ENCODE peak calls at places on chromosomes 1 and 21, in eight cellular contexts. U is A549, J is GM23338, V is HCT116, L is K562, C is SK-N-SH, Q is HepG2, A is GM12878. B is an unnamed sample. For H3K4me1, the result is how much of the 10 kb centered on the place peaks cover.

GRCh38 chr1:50228871-50229384 is 120.2 kb downstream of the ELAVL4 start:
- DNase-seq in A (no peak), L (no peak), Q (no peak), V (no peak), C (no peak), J (no peak), U (no peak), B (no peak)

GRCh38 chr1:64766385-64766784 is 21.5 kb downstream of the RAVER2 start:
- DNase-seq in V (no peak), Q (no peak), C (no peak), U (no peak), A (no peak), J (no peak), L (no peak), B (no peak)

GRCh38 chr1:62038594-62039284 is 155.9 kb upstream of the L1TD1 start:
- DNase-seq in Q (peak), J (no peak), A (no peak), C (peak), L (peak), V (no peak), U (peak), B (no peak)

GRCh38 chr1:219959540-219960208 is 31.3 kb upstream of the SLC30A10 start:
- DNase-seq in L (peak), J (peak), Q (no peak), A (no peak), U (no peak), C (no peak), V (no peak), B (no peak)

GRCh38 chr1:82819234-82819633 is 1018.5 kb downstream of the ADGRL2 start:
- DNase-seq in V (no peak), C (no peak), Q (no peak), U (no peak), L (no peak), J (no peak), A (no peak), B (no peak)

GRCh38 chr1:169968174-169968573 is 74.5 kb upstream of the SCYL3 start:
- DNase-seq in C (no peak), J (no peak), A (no peak), Q (no peak), L (no peak), U (no peak), V (no peak), B (no peak)

GRCh38 chr1:92922378-92923035 is 38.8 kb downstream of the DIPK1A start:
- DNase-seq in L (peak), C (no peak), U (peak), V (no peak), Q (no peak), J (no peak), A (no peak), B (no peak)

GRCh38 chr1:41073971-41074370 is 52.4 kb upstream of the SLFNL1 start:
- DNase-seq in U (no peak), L (no peak), C (no peak), V (no peak), Q (no peak), A (no peak), J (no peak), B (no peak)

GRCh38 chr1:99472893-99473292 is 173.0 kb upstream of the PALMD start:
- DNase-seq in C (no peak), A (no peak), V (no peak), U (no peak), L (no peak), J (no peak), Q (no peak), B (no peak)

GRCh38 chr1:225653463-225654276 is 747 bp upstream of the ENAH start:
- DNase-seq in V (no peak), J (peak), L (no peak), C (no peak), U (peak), A (no peak), Q (peak), B (no peak)

GRCh38 chr1:5120559-5120958 is 466.1 kb downstream of the AJAP1 start:
- DNase-seq in J (no peak), A (no peak), L (no peak), V (no peak), Q (no peak), C (no peak), U (no peak), B (no peak)

GRCh38 chr1:37657620-37658412 is 23.1 kb upstream of the RSPO1 start:
- DNase-seq in A (no peak), L (no peak), U (no peak), V (no peak), Q (peak), J (no peak), C (no peak), B (no peak)

GRCh38 chr1:66335859-66336640 is 197.9 kb upstream of the SGIP1 start:
- DNase-seq in L (no peak), V (no peak), Q (no peak), A (peak), U (no peak), C (no peak), J (peak), B (no peak)

GRCh38 chr21:42171091-42172053 is 47.6 kb upstream of the ABCG1 start:
- DNase-seq in U (no peak), Q (no peak), V (peak), A (no peak), L (peak), J (no peak), C (no peak), B (no peak)

GRCh38 chr1:197321821-197322220 is 53.8 kb downstream of the CRB1 start:
- DNase-seq in V (no peak), A (no peak), C (no peak), Q (no peak), U (no peak), J (no peak), L (no peak), B (no peak)

GRCh38 chr1:53074313-53075154 is 12.5 kb downstream of the PODN start:
- DNase-seq in C (peak), V (no peak), L (no peak), U (no peak), J (no peak), A (no peak), Q (no peak), B (no peak)

GRCh38 chr1:15684468-15685283 is 556 bp downstream of the PLEKHM2 start:
- DNase-seq in U (peak), L (peak), V (no peak), A (no peak), J (peak), C (peak), Q (no peak), B (no peak)

GRCh38 chr1:214213136-214213535 is 67.8 kb upstream of the SMYD2 start:
- DNase-seq in U (peak), C (no peak), A (no peak), Q (no peak), J (no peak), V (no peak), L (no peak), B (no peak)

GRCh38 chr1:16152521-16153087 is 3.3 kb downstream of the EPHA2 start:
- DNase-seq in V (no peak), Q (peak), U (no peak), C (no peak), A (no peak), L (no peak), J (peak), B (no peak)

GRCh38 chr1:36703526-36704208 is 221.0 kb upstream of the CSF3R start:
- DNase-seq in L (peak), V (peak), C (peak), J (peak), Q (peak), A (peak), U (peak), B (peak)

GRCh38 chr21:38325761-38326420 is 69.1 kb downstream of the KCNJ15 start:
- DNase-seq in L (no peak), C (no peak), U (no peak), J (no peak), V (no peak), Q (no peak), A (no peak), B (no peak)

GRCh38 chr1:111191496-111191895 is 8.9 kb downstream of the DENND2D start:
- DNase-seq in U (no peak), A (no peak), C (no peak), L (no peak), Q (no peak), V (no peak), J (no peak), B (no peak)

GRCh38 chr1:192544983-192545393 is 30.6 kb upstream of the RGS1 start:
- DNase-seq in J (peak), Q (no peak), C (no peak), U (peak), L (no peak), A (peak), V (no peak), B (no peak)

GRCh38 chr1:85125891-85126290 is 74.9 kb downstream of the SYDE2 start:
- DNase-seq in J (no peak), Q (no peak), L (no peak), C (no peak), A (no peak), V (no peak), U (no peak), B (no peak)

GRCh38 chr1:1059494-1060280 is 14.4 kb downstream of the RNF223 start:
- DNase-seq in L (peak), C (peak), Q (peak), V (no peak), U (peak), J (peak), A (no peak), B (no peak)

GRCh38 chr1:30133414-30134055 is 589.9 kb downstream of the MATN1 start:
- DNase-seq in V (no peak), Q (no peak), U (no peak), C (peak), J (no peak), L (no peak), A (no peak), B (no peak)

GRCh38 chr1:169105434-169106094 is 926 bp upstream of the ATP1B1 start:
- DNase-seq in C (peak), J (peak), V (no peak), Q (peak), A (no peak), L (peak), U (peak), B (no peak)

GRCh38 chr1:93716974-93717373 is 35.3 kb upstream of the BCAR3 start:
- DNase-seq in V (no peak), C (no peak), U (no peak), L (peak), A (no peak), J (no peak), Q (no peak), B (no peak)

GRCh38 chr1:228937851-228938247 is 202.6 kb downstream of the RHOU start:
- DNase-seq in A (no peak), Q (no peak), L (no peak), V (no peak), J (peak), C (no peak), U (no peak), B (no peak)

GRCh38 chr21:43345746-43346409 is 81.1 kb downstream of the SIK1 start:
- DNase-seq in L (peak), U (no peak), V (no peak), C (no peak), A (no peak), J (no peak), Q (peak), B (no peak)

GRCh38 chr1:156384658-156385057 is 15.6 kb downstream of the RHBG start:
- DNase-seq in A (no peak), L (no peak), U (no peak), Q (no peak), C (no peak), V (no peak), J (no peak), B (no peak)

GRCh38 chr1:44048816-44049215 is 17.6 kb upstream of the SLC6A9 start:
- DNase-seq in L (no peak), J (no peak), C (no peak), V (no peak), A (no peak), Q (no peak), U (no peak), B (no peak)

GRCh38 chr1:44043176-44044070 is 12.2 kb upstream of the SLC6A9 start:
- DNase-seq in L (no peak), V (no peak), C (no peak), Q (no peak), A (no peak), J (no peak), U (no peak), B (no peak)

GRCh38 chr1:44047131-44047530 is 15.9 kb upstream of the SLC6A9 start:
- DNase-seq in Q (no peak), A (no peak), U (no peak), C (no peak), J (no peak), V (no peak), L (no peak), B (no peak)

GRCh38 chr1:44044071-44044801 is 13.0 kb upstream of the SLC6A9 start:
- DNase-seq in Q (peak), U (no peak), V (no peak), J (no peak), C (no peak), L (peak), A (no peak), B (no peak)

DNA sequence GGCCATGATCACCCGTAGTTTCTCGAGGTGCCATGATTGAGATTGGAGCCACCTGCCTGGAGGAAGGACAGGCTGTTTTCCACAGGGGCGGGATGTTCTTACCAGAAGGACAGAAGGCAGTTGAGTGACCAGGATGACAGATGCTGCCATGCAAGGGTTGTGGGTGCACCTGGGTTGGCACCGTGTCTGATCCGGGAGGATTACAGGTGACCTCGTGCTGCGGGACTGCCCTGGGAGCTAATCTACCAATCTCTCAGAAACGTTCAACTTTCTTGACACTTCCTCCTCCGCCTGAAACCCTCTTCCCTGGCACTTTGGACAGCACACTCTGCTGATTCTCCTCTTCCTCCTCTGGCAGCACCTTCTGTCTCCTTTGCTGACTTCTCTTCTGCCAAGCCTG is 13.8 kb upstream of the SLC6A9 start:
- DNase-seq in J (no peak), V (no peak), C (no peak), L (no peak), A (no peak), U (no peak), Q (no peak), B (no peak)
- H3K4me1 ChIP-seq in J (under half), V (under half), C (under half), L (under half), A (under half), U (under half), Q (under half), B (under half)

DNA sequence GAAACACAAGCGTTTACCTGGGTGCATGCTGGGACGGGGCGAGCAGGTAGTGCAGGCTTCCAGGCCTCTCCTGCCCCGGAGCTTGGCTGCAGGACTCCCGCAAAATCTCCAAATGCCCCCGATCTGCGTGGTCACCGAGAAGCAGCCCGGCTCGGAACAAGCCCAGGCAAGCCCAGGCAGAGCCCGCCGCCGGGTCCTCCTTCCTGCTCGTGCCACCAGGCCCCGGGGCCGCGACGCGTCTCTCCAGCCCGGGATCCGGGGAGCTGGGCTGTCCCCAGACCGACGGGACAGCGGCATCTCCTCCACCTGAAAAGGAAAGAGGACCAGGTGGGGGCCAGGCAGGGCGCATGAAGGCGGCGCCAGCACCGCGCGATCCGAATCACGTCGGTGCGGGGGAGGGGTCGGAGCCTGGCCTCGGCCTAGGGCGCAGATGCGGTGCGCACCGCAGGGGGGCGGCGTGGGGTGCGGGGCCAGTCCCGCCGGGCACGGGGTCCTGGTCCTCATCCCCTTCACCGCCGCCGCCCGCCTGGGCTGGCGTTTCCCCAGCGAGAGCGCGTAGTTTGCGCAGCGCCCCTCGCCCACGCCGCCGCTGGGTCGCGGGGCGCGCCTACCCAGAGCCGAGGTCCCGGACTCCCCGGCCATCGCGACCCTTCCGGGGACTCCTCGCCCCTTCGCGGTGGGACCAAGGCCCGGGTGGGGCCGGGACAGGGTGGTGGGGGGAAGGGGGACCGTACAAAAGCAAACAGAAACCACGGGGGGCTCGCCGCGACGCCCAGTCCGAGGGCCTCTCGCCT is 52.4 kb upstream of the H6PD start:
- DNase-seq in U (no peak), J (peak), L (no peak), C (peak), V (no peak), Q (peak), A (no peak), B (no peak)
- TF ChIP-seq CTCF in U (peak), J (no peak), L (no peak), C (peak), V (no peak), Q (peak), A (no peak), B (no peak)

DNA sequence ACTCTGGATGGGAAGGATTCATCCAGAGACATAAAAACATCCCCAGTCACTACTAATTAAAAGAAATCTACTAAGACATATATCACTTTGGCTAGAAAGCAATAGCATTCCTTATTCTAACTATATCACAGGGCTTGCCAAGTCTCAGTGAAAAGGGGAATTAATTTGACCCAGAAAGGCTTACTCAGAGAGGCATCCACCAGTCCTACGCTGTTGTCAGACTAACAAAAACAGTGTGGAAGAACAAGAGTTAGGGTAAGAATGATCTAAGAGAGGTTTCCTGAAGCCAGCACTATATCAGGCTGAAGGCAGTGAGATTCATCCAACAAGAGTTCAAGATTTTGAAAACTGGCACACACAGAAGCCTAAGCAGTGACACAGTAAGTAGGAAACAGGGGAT is 126.1 kb downstream of the GDAP2 start:
- DNase-seq in U (no peak), C (no peak), Q (no peak), J (no peak), L (no peak), V (no peak), A (no peak), B (no peak)
- TF ChIP-seq REST in U (no peak), C (no peak), Q (no peak), J (no peak), L (no peak), V (no peak), A (no peak), B (no peak)

DNA sequence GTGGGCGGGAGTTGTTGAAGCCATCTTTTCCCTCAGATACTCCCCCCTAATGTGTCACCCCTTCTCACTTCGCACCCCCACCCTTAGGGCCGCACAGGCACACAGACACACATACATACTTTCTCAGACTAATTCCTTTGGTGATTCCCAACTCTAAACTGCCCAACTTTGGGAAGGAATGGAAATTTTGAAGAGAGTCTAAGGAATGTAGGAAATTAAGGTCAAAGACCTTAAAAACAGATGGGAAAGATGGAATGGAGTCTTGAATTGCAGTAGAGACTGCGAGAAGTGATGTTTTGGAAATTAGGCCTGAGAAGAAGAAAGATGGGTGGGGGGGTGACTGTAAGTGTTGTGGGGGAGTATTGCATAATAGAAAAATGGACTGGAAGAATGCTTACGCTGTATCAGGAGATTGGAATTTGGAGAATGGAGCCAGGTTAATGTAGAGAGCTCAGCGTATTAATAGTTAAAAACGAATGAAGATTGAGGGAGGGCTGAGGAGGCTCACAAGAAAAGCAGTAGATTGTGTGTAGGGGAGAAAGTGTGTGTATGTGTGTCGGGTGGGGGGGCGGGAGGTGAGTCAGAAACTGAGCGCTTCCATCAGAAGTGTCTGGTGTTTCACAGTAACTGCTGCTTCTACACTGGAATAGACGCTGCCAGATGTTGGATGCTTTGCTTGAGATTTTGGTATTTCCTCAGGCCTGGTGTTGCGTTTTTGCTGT is 1.7 kb downstream of the PIP5K1A start:
- DNase-seq in U (peak), J (peak), L (peak), V (no peak), C (no peak), A (no peak), Q (peak), B (no peak)
- H3K4me1 ChIP-seq in U (under half), J (under half), L (under half), V (under half), C (under half), A (under half), Q (under half), B (under half)

B was measured in Panc1.